ENCODE peak calls at places on chromosomes 11 and 22, in seven cellular contexts. R is SK-N-SH, P is K562, V is GM12878, W is H1, M is HCT116, K is HepG2. F is an unnamed sample.

GRCh38 chr11:2693851-2694261 is 5.9 kb downstream of the KCNQ1OT1 start:
- DNase-seq in V (no peak), M (no peak), W (no peak), R (no peak), P (no peak), K (peak; percentile 39), F (no peak)

GRCh38 chr11:107265591-107265990 is 192.0 kb downstream of the CWF19L2 start:
- DNase-seq in P (no peak), M (no peak), V (no peak), K (no peak), R (no peak), W (no peak), F (no peak)

GRCh38 chr11:129704831-129705230 is 110.8 kb upstream of the TMEM45B start:
- DNase-seq in K (no peak), R (no peak), M (no peak), P (no peak), W (no peak), V (no peak), F (no peak)

GRCh38 chr22:45552580-45553332 is 50.1 kb downstream of the FBLN1 start:
- DNase-seq in K (no peak), M (no peak), W (no peak), P (no peak), V (no peak), R (peak; percentile 55), F (no peak)

GRCh38 chr11:2779499-2779980 is 79.7 kb upstream of the KCNQ1OT1 start:
- DNase-seq in W (peak; percentile 42), P (peak; percentile 77), M (no peak), R (peak; percentile 87), V (no peak), K (no peak), F (no peak)

GRCh38 chr22:36325163-36326031 is 62.4 kb downstream of the MYH9 start:
- DNase-seq in P (no peak), V (no peak), K (no peak), R (no peak), M (no peak), W (no peak), F (no peak)

GRCh38 chr22:23035557-23036277 is 34.6 kb upstream of the GNAZ start:
- DNase-seq in V (peak; percentile 13), P (peak; percentile 62), W (no peak), K (no peak), R (no peak), M (no peak), F (no peak)

GRCh38 chr11:2271327-2272240 is 1.2 kb upstream of the ASCL2 start:
- DNase-seq in K (no peak), P (no peak), M (no peak), V (no peak), W (peak; percentile 56), R (no peak), F (peak; percentile 59)

GRCh38 chr22:28992565-28993326 is 68.9 kb downstream of the C22orf31 start:
- DNase-seq in K (no peak), W (no peak), V (no peak), P (no peak), M (no peak), R (no peak), F (no peak)
- TF ChIP-seq JUND in K (no peak), W (no peak), V (no peak), P (no peak), M (no peak), R (no peak), F (no peak)

DNA sequence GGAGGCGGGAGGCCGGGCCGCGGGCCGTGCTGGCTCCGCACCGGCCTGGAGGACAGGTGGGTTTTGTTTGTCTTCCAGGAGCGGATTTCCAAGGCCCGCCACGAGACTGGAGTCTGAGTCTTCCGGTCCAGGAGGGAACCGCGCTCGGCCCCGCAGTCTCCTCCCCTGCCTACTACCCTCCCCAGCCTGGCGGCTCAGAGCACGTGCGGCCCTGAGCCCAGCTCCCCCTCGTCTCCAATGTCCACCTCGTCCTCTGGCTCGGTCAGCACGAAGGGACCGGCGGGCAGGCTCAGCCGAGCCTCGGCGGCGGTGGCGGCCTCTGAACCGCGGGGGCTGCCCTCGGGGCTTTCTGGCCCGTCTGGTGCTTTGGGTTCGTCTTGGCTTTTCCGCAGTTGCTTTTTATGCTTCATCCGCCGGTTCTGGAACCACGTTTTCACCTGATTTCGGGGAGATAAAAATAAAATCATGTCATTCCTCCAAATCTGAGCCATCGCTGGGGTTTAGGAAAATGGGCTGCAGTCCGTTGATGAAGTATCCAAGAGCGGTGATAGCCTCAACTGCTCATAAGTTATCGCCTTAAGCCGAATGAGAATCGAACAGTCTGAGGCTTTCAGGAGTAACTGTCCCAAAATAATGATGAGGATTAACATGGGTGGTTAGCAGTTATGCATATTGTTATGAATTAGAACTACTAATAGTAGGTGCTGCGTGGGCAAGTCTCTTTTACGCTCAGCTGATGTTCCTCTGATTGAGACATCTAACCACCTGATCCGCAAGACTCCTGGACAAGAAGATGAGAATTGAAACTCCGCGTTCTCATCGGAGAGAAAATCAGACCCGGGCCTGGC is 4.0 kb downstream of the BSX start:
- DNase-seq in P (no peak), V (no peak), K (no peak), W (peak; percentile 49), R (peak; percentile 56), M (no peak), F (no peak)
- TF ChIP-seq JUND in P (no peak), V (no peak), K (no peak), W (no peak), R (no peak), M (no peak), F (no peak)

GRCh38 chr22:19197997-19198865 is 19.7 kb upstream of the SLC25A1 start:
- DNase-seq in V (no peak), P (no peak), K (no peak), W (no peak), M (no peak), R (no peak), F (no peak)

GRCh38 chr22:19195796-19196731 is 17.5 kb upstream of the SLC25A1 start:
- DNase-seq in W (no peak), K (no peak), R (no peak), P (peak; percentile 73), M (no peak), V (no peak), F (no peak)

GRCh38 chr22:19193879-19194278 is 15.3 kb upstream of the SLC25A1 start:
- DNase-seq in M (no peak), V (no peak), R (no peak), P (no peak), W (no peak), K (no peak), F (no peak)

GRCh38 chr22:19196841-19197612 is 18.5 kb upstream of the SLC25A1 start:
- DNase-seq in W (no peak), P (no peak), M (no peak), R (no peak), K (no peak), V (no peak), F (no peak)

GRCh38 chr22:19194751-19195536 is 16.4 kb upstream of the SLC25A1 start:
- DNase-seq in V (no peak), R (no peak), K (no peak), M (no peak), P (no peak), W (no peak), F (no peak)
- TF ChIP-seq JUND in V (no peak), R (no peak), K (no peak), M (no peak), P (no peak), W (no peak), F (no peak)

DNA sequence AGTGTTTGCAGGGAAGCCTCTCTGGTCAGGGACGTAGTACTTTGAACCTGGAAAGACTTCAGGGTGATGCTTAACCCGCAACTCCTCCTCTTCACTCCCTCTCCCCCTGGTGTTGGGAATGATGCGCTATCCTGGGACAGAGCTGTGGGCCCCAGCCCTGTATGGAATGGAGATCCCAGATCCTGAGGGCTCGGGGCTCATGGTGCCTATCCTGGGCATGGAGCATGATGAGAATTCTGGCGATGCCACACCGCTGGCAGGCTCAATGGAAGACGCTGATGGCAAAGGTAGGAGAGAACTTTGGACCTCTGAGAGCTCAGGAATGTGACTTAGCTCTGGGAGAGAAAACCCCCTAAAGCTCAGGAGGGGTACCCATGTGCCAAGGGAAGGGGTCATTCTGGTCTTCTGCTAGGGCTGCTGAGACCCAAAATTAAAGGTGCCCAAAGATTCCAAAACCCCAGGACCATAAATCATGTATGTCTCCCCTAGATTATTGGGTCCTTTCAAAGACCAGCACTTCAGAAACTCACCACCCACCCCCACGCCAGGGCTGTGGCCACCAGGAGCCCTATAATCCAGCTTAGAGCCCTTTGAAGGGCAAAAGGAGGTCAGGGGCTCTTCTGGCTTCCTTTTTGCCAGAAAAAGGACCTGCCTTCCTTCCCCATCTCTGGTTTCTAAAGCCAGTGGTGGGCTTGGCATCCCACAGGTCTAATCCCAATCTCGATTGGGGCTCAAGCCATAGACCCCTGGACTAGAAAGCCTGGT is 52.5 kb downstream of the BTG4 start:
- DNase-seq in K (peak; percentile 37), W (no peak), M (no peak), P (no peak), V (no peak), R (peak; percentile 7), F (no peak)
- TF ChIP-seq JUND in K (no peak), W (no peak), M (no peak), P (no peak), V (no peak), R (no peak), F (no peak)

GRCh38 chr11:36354221-36355003 is 58.3 kb downstream of the PRR5L start:
- DNase-seq in R (no peak), W (no peak), M (no peak), K (no peak), P (no peak), V (peak; percentile 42), F (no peak)
- TF ChIP-seq JUND in R (no peak), W (no peak), M (no peak), K (no peak), P (no peak), V (peak; percentile 91), F (no peak)

GRCh38 chr11:34749666-34750659 is 129.1 kb downstream of the EHF start:
- DNase-seq in M (no peak), R (no peak), W (no peak), V (no peak), K (no peak), P (no peak), F (peak; percentile 94)

GRCh38 chr11:34748036-34748435 is 127.1 kb downstream of the EHF start:
- DNase-seq in K (no peak), P (no peak), W (no peak), M (no peak), V (no peak), R (no peak), F (no peak)

GRCh38 chr11:34747261-34747660 is 126.4 kb downstream of the EHF start:
- DNase-seq in R (no peak), P (no peak), K (no peak), V (no peak), W (no peak), M (no peak), F (no peak)

GRCh38 chr11:34744511-34744910 is 123.6 kb downstream of the EHF start:
- DNase-seq in M (no peak), K (no peak), P (no peak), V (no peak), R (no peak), W (no peak), F (no peak)

DNA sequence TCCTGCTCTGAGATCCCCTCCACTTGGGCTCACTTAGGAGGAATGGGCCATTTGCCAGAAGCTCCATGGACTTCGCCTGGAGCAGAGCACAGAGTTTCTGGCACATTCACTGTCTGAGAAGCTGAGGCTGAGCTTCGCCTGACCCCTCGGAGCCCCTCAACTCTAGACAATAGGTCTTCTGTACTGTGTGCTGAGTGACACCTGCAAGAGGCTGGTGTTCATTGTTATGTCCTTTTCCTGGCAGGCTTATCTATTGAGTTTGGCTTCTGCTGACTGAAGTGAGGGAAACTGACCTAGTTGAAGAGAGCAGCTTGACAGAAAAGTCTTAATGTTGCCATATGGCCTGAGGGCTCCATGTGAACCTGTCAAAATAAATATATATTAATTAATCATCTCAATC is 124.3 kb downstream of the EHF start:
- DNase-seq in M (no peak), K (peak; percentile 23), V (no peak), P (no peak), R (no peak), W (no peak), F (no peak)
- TF ChIP-seq JUND in M (no peak), K (no peak), V (no peak), P (no peak), R (no peak), W (no peak), F (no peak)